ENCODE peak calls at places on chromosomes 12 and 14, in six cellular contexts. V is H1; L is omental fat pad; U is activated CD4-positive, alpha-beta T cell treated with anti-CD3 and anti-CD28 coated beads, Interleukin-2, amount 50 U/mL, for 1 hour; W is C1 segment of cervical spinal cord; C is NCI-H187. O is an unnamed sample.
A peak's percentile ranks its signal among the peaks of the same experiment; 100 is the strongest.

GRCh38 chr12:100794441-100795192 is at the start of gene ANO4:
- DNase-seq in L (no peak), C (peak; percentile 61), W (peak; percentile 32), V (no peak), U (no peak), O (no peak)

GRCh38 chr12:106039242-106039641 is 99.5 kb downstream of the NUAK1 start:
- DNase-seq in V (no peak), U (no peak), C (no peak), W (no peak), L (no peak), O (no peak)

GRCh38 chr14:103686831-103687485 is 28.3 kb downstream of the XRCC3 start:
- DNase-seq in W (no peak), L (no peak), U (no peak), C (no peak), V (no peak), O (no peak)

GRCh38 chr12:109261087-109261486 is 48.0 kb downstream of the FOXN4 start:
- DNase-seq in W (no peak), U (no peak), C (no peak), L (no peak), V (no peak), O (no peak)

GRCh38 chr12:121911824-121912585 is 6.4 kb upstream of the CFAP251 start:
- DNase-seq in C (no peak), W (no peak), V (no peak), U (no peak), L (no peak), O (no peak)

GRCh38 chr12:113822986-113823385 is 143.1 kb downstream of the RBM19 start:
- DNase-seq in C (no peak), W (no peak), L (no peak), U (no peak), V (no peak), O (no peak)

GRCh38 chr14:105193916-105194782 is 13.0 kb upstream of the NUDT14 start:
- DNase-seq in C (no peak), L (no peak), V (no peak), W (no peak), U (peak; percentile 30), O (no peak)

GRCh38 chr12:100716949-100717732 is 77.4 kb upstream of the ANO4 start:
- DNase-seq in W (no peak), L (no peak), V (no peak), U (no peak), C (no peak), O (peak; percentile 81)

GRCh38 chr12:57474862-57475261 is 4.8 kb downstream of the ARHGAP9 start:
- DNase-seq in W (no peak), U (no peak), L (no peak), V (no peak), C (no peak), O (no peak)

GRCh38 chr12:73421832-73422231 is 1115.8 kb upstream of the ATXN7L3B start:
- DNase-seq in W (no peak), L (no peak), V (no peak), C (no peak), U (no peak), O (no peak)